ENCODE peak calls at places on chromosomes 4 and X, in eight cellular contexts. One of them, this sample, is unnamed.

GRCh38 chr4:1910643-1911042 is 39.5 kb downstream of the NSD2 start:
- DNase-seq in Peyer's patch: no peak
- DNase-seq in psoas muscle: no peak
- DNase-seq in AG04449: peak
- DNase-seq in HFF-Myc: no peak
- DNase-seq in colonic mucosa: peak
- DNase-seq in BJ: no peak
- DNase-seq in lower leg skin: no peak
- DNase-seq in this sample: peak

GRCh38 chrX:69189972-69190371 is 24.7 kb upstream of the PJA1 start:
- DNase-seq in Peyer's patch: no peak
- DNase-seq in psoas muscle: no peak
- DNase-seq in AG04449: no peak
- DNase-seq in HFF-Myc: no peak
- DNase-seq in colonic mucosa: no peak
- DNase-seq in BJ: no peak
- DNase-seq in lower leg skin: no peak
- DNase-seq in this sample: no peak

GRCh38 chrX:148929686-148930085 is 429.3 kb downstream of the AFF2 start:
- DNase-seq in Peyer's patch: no peak
- DNase-seq in psoas muscle: no peak
- DNase-seq in AG04449: peak
- DNase-seq in HFF-Myc: no peak
- DNase-seq in colonic mucosa: no peak
- DNase-seq in BJ: no peak
- DNase-seq in lower leg skin: no peak
- DNase-seq in this sample: no peak

GRCh38 chr4:108155373-108155772 is 13.4 kb downstream of the LEF1 start:
- DNase-seq in Peyer's patch: no peak
- DNase-seq in psoas muscle: no peak
- DNase-seq in AG04449: no peak
- DNase-seq in HFF-Myc: no peak
- DNase-seq in colonic mucosa: no peak
- DNase-seq in BJ: no peak
- DNase-seq in lower leg skin: no peak
- DNase-seq in this sample: no peak

GRCh38 chr4:47120783-47121182 is 89.4 kb downstream of the GABRB1 start:
- DNase-seq in Peyer's patch: no peak
- DNase-seq in psoas muscle: no peak
- DNase-seq in AG04449: no peak
- DNase-seq in HFF-Myc: no peak
- DNase-seq in colonic mucosa: no peak
- DNase-seq in BJ: no peak
- DNase-seq in lower leg skin: no peak
- DNase-seq in this sample: no peak

GRCh38 chr4:114417214-114417613 is 181.4 kb upstream of the UGT8 start:
- DNase-seq in Peyer's patch: no peak
- DNase-seq in psoas muscle: no peak
- DNase-seq in AG04449: no peak
- DNase-seq in HFF-Myc: no peak
- DNase-seq in colonic mucosa: no peak
- DNase-seq in BJ: no peak
- DNase-seq in lower leg skin: no peak
- DNase-seq in this sample: no peak

GRCh38 chr4:83582289-83582756 is 46.4 kb downstream of the GPAT3 start:
- DNase-seq in Peyer's patch: peak
- DNase-seq in psoas muscle: no peak
- DNase-seq in AG04449: no peak
- DNase-seq in HFF-Myc: no peak
- DNase-seq in colonic mucosa: peak
- DNase-seq in BJ: no peak
- DNase-seq in lower leg skin: no peak
- DNase-seq in this sample: peak

GRCh38 chr4:143768007-143768591 is 67.6 kb upstream of the FREM3 start:
- DNase-seq in Peyer's patch: no peak
- DNase-seq in psoas muscle: no peak
- DNase-seq in AG04449: no peak
- DNase-seq in HFF-Myc: no peak
- DNase-seq in colonic mucosa: no peak
- DNase-seq in BJ: peak
- DNase-seq in lower leg skin: peak
- DNase-seq in this sample: no peak

GRCh38 chr4:121594796-121595526 is 101.8 kb downstream of the ANXA5 start:
- DNase-seq in Peyer's patch: no peak
- DNase-seq in psoas muscle: no peak
- DNase-seq in AG04449: no peak
- DNase-seq in HFF-Myc: no peak
- DNase-seq in colonic mucosa: no peak
- DNase-seq in BJ: peak
- DNase-seq in lower leg skin: peak
- DNase-seq in this sample: peak

GRCh38 chrX:12118134-12118533 is 20.1 kb upstream of the FRMPD4 start:
- DNase-seq in Peyer's patch: no peak
- DNase-seq in psoas muscle: no peak
- DNase-seq in AG04449: no peak
- DNase-seq in HFF-Myc: no peak
- DNase-seq in colonic mucosa: no peak
- DNase-seq in BJ: peak
- DNase-seq in lower leg skin: no peak
- DNase-seq in this sample: no peak

GRCh38 chr4:96342790-96343455 is 503.0 kb downstream of the PDHA2 start:
- DNase-seq in Peyer's patch: no peak
- DNase-seq in psoas muscle: no peak
- DNase-seq in AG04449: no peak
- DNase-seq in HFF-Myc: no peak
- DNase-seq in colonic mucosa: no peak
- DNase-seq in BJ: no peak
- DNase-seq in lower leg skin: no peak
- DNase-seq in this sample: no peak
- H3K4me3 ChIP-seq in Peyer's patch: no peak
- H3K4me3 ChIP-seq in psoas muscle: no peak
- H3K4me3 ChIP-seq in AG04449: no peak
- H3K4me3 ChIP-seq in HFF-Myc: no peak
- H3K4me3 ChIP-seq in colonic mucosa: no peak
- H3K4me3 ChIP-seq in BJ: no peak
- H3K4me3 ChIP-seq in lower leg skin: no peak
- H3K4me3 ChIP-seq in this sample: no peak

DNA sequence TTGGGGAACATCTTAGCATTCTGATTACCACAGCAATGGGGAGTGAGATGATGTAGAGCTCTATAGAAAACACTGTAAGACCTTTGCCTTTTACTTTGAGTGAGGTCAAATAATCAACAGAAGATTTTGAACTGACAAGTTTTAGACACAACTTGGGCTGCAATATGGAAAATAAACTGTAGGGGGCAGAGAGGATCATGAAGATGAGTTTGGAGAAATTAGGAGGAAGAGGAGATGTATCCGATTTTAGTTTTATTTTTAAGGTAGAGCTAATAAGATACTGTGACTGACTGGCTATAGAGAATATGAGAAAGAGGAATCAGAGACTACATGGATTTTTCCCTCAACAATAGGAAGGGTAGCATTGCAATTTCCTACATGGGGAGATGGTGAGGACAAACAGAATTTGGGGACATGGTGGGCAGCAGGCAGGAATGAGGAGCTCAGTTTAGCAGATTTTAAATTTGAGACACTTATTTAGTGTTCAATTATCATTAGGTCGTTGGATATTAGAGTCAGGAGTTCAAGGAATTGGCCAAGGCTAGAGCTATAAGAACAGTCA is 563.1 kb downstream of the INPP4B start:
- DNase-seq in Peyer's patch: no peak
- DNase-seq in psoas muscle: no peak
- DNase-seq in AG04449: no peak
- DNase-seq in HFF-Myc: no peak
- DNase-seq in colonic mucosa: peak
- DNase-seq in BJ: no peak
- DNase-seq in lower leg skin: no peak
- DNase-seq in this sample: no peak
- TF ChIP-seq CTCF in Peyer's patch: no peak
- TF ChIP-seq CTCF in psoas muscle: no peak
- TF ChIP-seq CTCF in AG04449: peak
- TF ChIP-seq CTCF in HFF-Myc: peak
- TF ChIP-seq CTCF in colonic mucosa: peak
- TF ChIP-seq CTCF in BJ: peak
- TF ChIP-seq CTCF in lower leg skin: no peak
- TF ChIP-seq CTCF in this sample: peak

GRCh38 chr4:40550900-40551546 is 78.6 kb downstream of the RBM47 start:
- DNase-seq in Peyer's patch: peak
- DNase-seq in psoas muscle: no peak
- DNase-seq in AG04449: no peak
- DNase-seq in HFF-Myc: no peak
- DNase-seq in colonic mucosa: peak
- DNase-seq in BJ: no peak
- DNase-seq in lower leg skin: no peak
- DNase-seq in this sample: no peak
- H3K4me3 ChIP-seq in Peyer's patch: peak
- H3K4me3 ChIP-seq in psoas muscle: peak
- H3K4me3 ChIP-seq in AG04449: no peak
- H3K4me3 ChIP-seq in HFF-Myc: no peak
- H3K4me3 ChIP-seq in colonic mucosa: peak
- H3K4me3 ChIP-seq in BJ: peak
- H3K4me3 ChIP-seq in lower leg skin: no peak
- H3K4me3 ChIP-seq in this sample: no peak

DNA sequence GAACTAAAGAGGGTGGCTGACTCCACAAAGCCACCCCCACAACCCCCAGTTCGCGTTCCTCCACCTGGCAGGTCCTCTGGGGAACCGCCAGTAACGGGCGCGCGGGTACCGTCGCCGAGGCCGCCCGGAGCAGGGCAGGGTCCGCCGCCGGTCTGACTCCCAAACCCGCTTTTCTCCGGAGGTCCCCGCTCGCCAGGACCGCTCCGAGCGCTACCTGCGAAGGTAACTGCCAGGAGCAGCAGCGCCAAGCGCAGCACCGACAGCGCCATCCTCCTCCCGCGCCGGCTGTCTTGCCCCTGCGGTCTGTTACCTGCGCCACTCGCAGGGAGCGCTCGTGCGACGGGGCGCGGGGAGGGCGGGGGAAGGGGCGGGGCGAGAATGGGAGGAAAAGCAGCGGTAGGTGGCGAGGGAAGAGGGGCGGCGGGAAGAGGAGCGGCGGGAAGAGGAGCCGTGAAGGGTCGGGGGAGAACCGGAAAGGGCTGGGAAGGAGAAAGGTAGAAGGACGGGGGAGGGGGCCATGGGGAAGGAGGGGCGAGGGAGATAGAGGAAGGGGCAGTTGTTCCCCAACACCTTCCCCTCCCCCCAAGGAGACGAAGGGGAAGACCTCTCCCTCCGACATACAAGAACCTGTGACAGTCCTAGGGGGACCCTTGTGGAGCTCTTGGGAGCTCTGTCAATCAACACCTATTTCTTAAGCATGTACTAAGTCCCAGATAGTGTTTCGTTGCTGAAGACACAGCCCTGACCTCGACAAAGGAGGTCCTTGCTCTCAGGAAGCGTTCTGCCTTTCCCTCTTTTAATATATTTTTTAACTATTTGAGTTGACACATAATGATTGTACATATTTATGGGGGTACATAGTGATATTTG is at the start of gene SPINK2:
- DNase-seq in Peyer's patch: peak
- DNase-seq in psoas muscle: no peak
- DNase-seq in AG04449: no peak
- DNase-seq in HFF-Myc: no peak
- DNase-seq in colonic mucosa: peak
- DNase-seq in BJ: no peak
- DNase-seq in lower leg skin: no peak
- DNase-seq in this sample: no peak
- TF ChIP-seq CTCF in Peyer's patch: no peak
- TF ChIP-seq CTCF in psoas muscle: no peak
- TF ChIP-seq CTCF in AG04449: no peak
- TF ChIP-seq CTCF in HFF-Myc: no peak
- TF ChIP-seq CTCF in colonic mucosa: no peak
- TF ChIP-seq CTCF in BJ: peak
- TF ChIP-seq CTCF in lower leg skin: no peak
- TF ChIP-seq CTCF in this sample: no peak

GRCh38 chr4:112951362-112951962 is 98.0 kb upstream of the ANK2 start:
- DNase-seq in Peyer's patch: no peak
- DNase-seq in psoas muscle: no peak
- DNase-seq in AG04449: no peak
- DNase-seq in HFF-Myc: no peak
- DNase-seq in colonic mucosa: no peak
- DNase-seq in BJ: no peak
- DNase-seq in lower leg skin: no peak
- DNase-seq in this sample: no peak
- H3K4me3 ChIP-seq in Peyer's patch: no peak
- H3K4me3 ChIP-seq in psoas muscle: no peak
- H3K4me3 ChIP-seq in AG04449: no peak
- H3K4me3 ChIP-seq in HFF-Myc: no peak
- H3K4me3 ChIP-seq in colonic mucosa: no peak
- H3K4me3 ChIP-seq in BJ: no peak
- H3K4me3 ChIP-seq in lower leg skin: no peak
- H3K4me3 ChIP-seq in this sample: no peak

GRCh38 chr4:7650606-7651400 is 216.1 kb upstream of the PSAPL1 start:
- DNase-seq in Peyer's patch: no peak
- DNase-seq in psoas muscle: peak
- DNase-seq in AG04449: no peak
- DNase-seq in HFF-Myc: no peak
- DNase-seq in colonic mucosa: no peak
- DNase-seq in BJ: no peak
- DNase-seq in lower leg skin: no peak
- DNase-seq in this sample: no peak
- TF ChIP-seq CTCF in Peyer's patch: no peak
- TF ChIP-seq CTCF in psoas muscle: no peak
- TF ChIP-seq CTCF in AG04449: peak
- TF ChIP-seq CTCF in HFF-Myc: peak
- TF ChIP-seq CTCF in colonic mucosa: no peak
- TF ChIP-seq CTCF in BJ: no peak
- TF ChIP-seq CTCF in lower leg skin: no peak
- TF ChIP-seq CTCF in this sample: no peak

GRCh38 chrX:140710710-140711109 is 1.2 kb downstream of the LINC00632 start:
- DNase-seq in Peyer's patch: no peak
- DNase-seq in psoas muscle: no peak
- DNase-seq in AG04449: no peak
- DNase-seq in HFF-Myc: no peak
- DNase-seq in colonic mucosa: no peak
- DNase-seq in BJ: no peak
- DNase-seq in lower leg skin: no peak
- DNase-seq in this sample: no peak
- H3K4me3 ChIP-seq in Peyer's patch: no peak
- H3K4me3 ChIP-seq in psoas muscle: no peak
- H3K4me3 ChIP-seq in AG04449: no peak
- H3K4me3 ChIP-seq in HFF-Myc: no peak
- H3K4me3 ChIP-seq in colonic mucosa: no peak
- H3K4me3 ChIP-seq in BJ: no peak
- H3K4me3 ChIP-seq in lower leg skin: no peak
- H3K4me3 ChIP-seq in this sample: no peak

GRCh38 chr4:145019346-145019745 is 78.7 kb downstream of the ANAPC10 start:
- DNase-seq in Peyer's patch: no peak
- DNase-seq in psoas muscle: no peak
- DNase-seq in AG04449: no peak
- DNase-seq in HFF-Myc: no peak
- DNase-seq in colonic mucosa: no peak
- DNase-seq in BJ: no peak
- DNase-seq in lower leg skin: no peak
- DNase-seq in this sample: no peak

GRCh38 chr4:145011636-145012035 is 86.4 kb downstream of the ANAPC10 start:
- DNase-seq in Peyer's patch: no peak
- DNase-seq in psoas muscle: no peak
- DNase-seq in AG04449: no peak
- DNase-seq in HFF-Myc: no peak
- DNase-seq in colonic mucosa: no peak
- DNase-seq in BJ: no peak
- DNase-seq in lower leg skin: no peak
- DNase-seq in this sample: no peak

GRCh38 chr4:145012841-145013240 is 85.2 kb downstream of the ANAPC10 start:
- DNase-seq in Peyer's patch: no peak
- DNase-seq in psoas muscle: no peak
- DNase-seq in AG04449: no peak
- DNase-seq in HFF-Myc: peak
- DNase-seq in colonic mucosa: no peak
- DNase-seq in BJ: no peak
- DNase-seq in lower leg skin: no peak
- DNase-seq in this sample: no peak

GRCh38 chr4:145014365-145014764 is 83.6 kb downstream of the ANAPC10 start:
- DNase-seq in Peyer's patch: no peak
- DNase-seq in psoas muscle: no peak
- DNase-seq in AG04449: no peak
- DNase-seq in HFF-Myc: no peak
- DNase-seq in colonic mucosa: no peak
- DNase-seq in BJ: no peak
- DNase-seq in lower leg skin: no peak
- DNase-seq in this sample: no peak
- TF ChIP-seq CTCF in Peyer's patch: no peak
- TF ChIP-seq CTCF in psoas muscle: no peak
- TF ChIP-seq CTCF in AG04449: no peak
- TF ChIP-seq CTCF in HFF-Myc: no peak
- TF ChIP-seq CTCF in colonic mucosa: no peak
- TF ChIP-seq CTCF in BJ: no peak
- TF ChIP-seq CTCF in lower leg skin: no peak
- TF ChIP-seq CTCF in this sample: no peak